ENCODE peak calls at places on chromosomes 2 and 18, in seven cellular contexts. X is nephron progenitor cell, T is WERI-Rb-1, S is left ventricle myocardium inferior, Z is breast epithelium, B is heart left ventricle, C is A549. J is an unnamed sample.

GRCh38 chr2:122322815-122323214 is 567.4 kb downstream of the TSN start:
- DNase-seq in T (peak; percentile 74), X (no peak), Z (no peak), S (no peak), B (no peak), C (no peak), J (no peak)

GRCh38 chr2:64204006-64204632 is 59.9 kb upstream of the PELI1 start:
- DNase-seq in Z (no peak), T (peak; percentile 59), B (peak; percentile 36), C (no peak), S (peak; percentile 21), X (no peak), J (peak; percentile 2)

GRCh38 chr2:157438907-157439791 is 4.7 kb downstream of the CYTIP start:
- DNase-seq in T (no peak), B (no peak), S (no peak), X (no peak), C (no peak), Z (no peak), J (no peak)

GRCh38 chr2:191705726-191706125 is 27.8 kb downstream of the NABP1 start:
- DNase-seq in B (no peak), X (no peak), S (no peak), C (no peak), Z (no peak), T (no peak), J (no peak)

GRCh38 chr2:62194558-62195420 is 1.1 kb upstream of the B3GNT2 start:
- DNase-seq in S (no peak), B (peak; percentile 28), T (no peak), C (no peak), X (no peak), Z (no peak), J (no peak)

GRCh38 chr2:230864605-230865323 is at the start of gene ITM2C:
- DNase-seq in T (peak; percentile 84), B (peak; percentile 70), C (peak; percentile 76), S (peak; percentile 67), Z (no peak), X (peak; percentile 82), J (peak; percentile 37)

GRCh38 chr18:45910405-45911023 is 56.6 kb downstream of the EPG5 start:
- DNase-seq in C (peak; percentile 46), B (peak; percentile 32), T (peak; percentile 62), X (peak; percentile 63), Z (no peak), S (peak; percentile 30), J (peak; percentile 22)

GRCh38 chr2:696999-697627 is 19.9 kb upstream of the TMEM18 start:
- DNase-seq in C (no peak), S (no peak), B (no peak), X (no peak), Z (no peak), T (no peak), J (no peak)

GRCh38 chr2:239006886-239007285 is 159.0 kb downstream of the TWIST2 start:
- DNase-seq in B (no peak), T (no peak), Z (no peak), X (no peak), C (no peak), S (no peak), J (peak; percentile 57)

GRCh38 chr2:42823744-42824453 is 31.5 kb upstream of the HAAO start:
- DNase-seq in Z (peak; percentile 16), T (no peak), X (no peak), C (no peak), S (no peak), B (no peak), J (no peak)

GRCh38 chr2:11703700-11704099 is 33.7 kb upstream of the NTSR2 start:
- DNase-seq in T (no peak), Z (no peak), B (no peak), C (no peak), S (no peak), X (no peak), J (peak; percentile 68)

GRCh38 chr2:111692311-111692710 is 191.7 kb downstream of the ANAPC1 start:
- DNase-seq in S (no peak), X (no peak), B (no peak), C (no peak), T (no peak), Z (no peak), J (no peak)
- TF ChIP-seq CTCF in S (no peak), X (no peak), B (no peak), C (no peak), T (no peak), Z (no peak), J (peak; percentile 44)

DNA sequence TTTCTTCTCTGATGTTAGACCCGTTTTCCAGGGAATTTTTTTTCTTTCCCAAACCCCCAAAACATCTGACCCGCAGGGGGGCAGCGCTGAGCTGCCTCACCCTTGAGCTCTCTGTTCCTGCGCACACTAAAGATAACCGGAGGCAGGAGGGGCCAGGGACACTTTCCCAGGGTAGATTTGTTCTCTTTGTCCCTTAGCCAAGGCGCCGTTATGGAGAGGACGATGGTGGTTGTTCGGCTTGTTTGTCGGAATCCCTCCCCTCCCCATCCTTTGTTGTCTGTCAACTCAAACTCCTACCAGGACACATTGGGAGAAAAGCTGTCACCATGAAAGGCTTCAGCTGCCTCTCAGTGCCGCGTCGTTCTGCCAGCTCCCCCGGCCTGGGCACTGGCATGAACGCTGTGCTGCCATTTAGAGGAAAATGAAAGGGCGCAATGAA is 62.3 kb downstream of the RND3 start:
- DNase-seq in C (no peak), Z (no peak), S (peak; percentile 36), B (peak; percentile 40), T (peak; percentile 23), X (peak; percentile 10), J (no peak)
- TF ChIP-seq CTCF in C (no peak), Z (no peak), S (peak; percentile 63), B (peak; percentile 52), T (no peak), X (no peak), J (peak; percentile 42)

GRCh38 chr2:20103514-20103913 is 52.1 kb upstream of the LAPTM4A start:
- DNase-seq in Z (no peak), S (no peak), X (no peak), C (peak; percentile 39), T (peak; percentile 56), B (no peak), J (peak; percentile 49)
- TF ChIP-seq CTCF in Z (no peak), S (no peak), X (no peak), C (peak; percentile 72), T (peak; percentile 61), B (no peak), J (peak; percentile 73)

DNA sequence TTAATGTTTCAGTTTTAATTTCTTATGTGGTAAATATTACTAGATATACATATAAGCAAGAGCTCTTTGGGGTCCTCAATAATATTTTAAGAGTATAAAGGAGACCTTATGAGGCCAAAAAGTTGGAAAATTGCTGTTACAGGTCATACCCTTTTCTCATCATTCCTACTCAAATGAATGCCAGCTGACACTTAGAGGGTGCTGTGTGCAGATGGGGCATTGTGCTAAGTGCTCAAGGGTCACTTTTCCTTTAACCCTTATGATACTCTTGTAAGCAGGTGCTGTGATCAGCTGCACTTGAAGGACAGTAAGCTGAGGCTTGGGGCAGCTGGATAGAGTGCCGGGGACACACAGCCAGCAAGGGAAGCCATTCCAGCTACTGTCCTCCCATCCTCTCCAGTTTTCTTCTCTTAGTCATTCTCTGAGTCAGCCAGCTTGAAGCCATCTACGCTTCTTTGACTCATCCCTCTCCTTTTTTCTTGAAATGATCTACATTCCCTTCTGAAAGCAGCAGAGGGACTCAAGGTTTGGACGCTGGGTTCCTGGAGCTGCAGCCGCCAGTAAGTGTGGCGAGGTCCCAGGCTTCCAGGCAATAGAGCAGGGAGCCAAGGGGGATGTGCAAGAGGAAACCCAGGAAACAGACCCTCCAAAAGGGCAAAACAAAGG is 42.0 kb upstream of the CREB1 start:
- DNase-seq in X (no peak), B (no peak), S (no peak), C (peak; percentile 21), T (no peak), Z (no peak), J (peak; percentile 94)
- TF ChIP-seq CTCF in X (no peak), B (no peak), S (no peak), C (no peak), T (no peak), Z (no peak), J (peak; percentile 69)

DNA sequence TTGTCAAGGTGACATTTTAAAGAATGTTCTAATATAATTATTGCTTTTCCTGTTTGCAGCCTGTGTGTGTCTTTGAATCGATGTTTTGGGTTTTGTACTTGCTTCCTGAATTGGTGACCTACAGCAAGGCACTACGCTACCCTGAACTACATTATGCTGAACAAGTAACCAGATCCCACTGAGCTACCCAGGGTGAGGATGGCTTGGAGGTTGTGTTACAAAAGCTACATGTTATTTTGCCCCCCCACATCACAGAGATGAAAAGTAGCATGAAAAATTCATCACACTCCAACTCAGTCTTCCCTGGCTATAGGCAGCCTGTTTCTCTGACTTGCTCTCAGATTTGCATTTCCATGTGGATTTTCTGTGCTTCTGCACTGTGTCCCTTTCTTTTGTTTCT is 162.1 kb downstream of the LDLRAD4 start:
- DNase-seq in C (no peak), S (no peak), X (no peak), T (no peak), B (no peak), Z (no peak), J (no peak)
- TF ChIP-seq CTCF in C (no peak), S (no peak), X (no peak), T (no peak), B (no peak), Z (no peak), J (no peak)

J was measured in HFFc6.